ENCODE peak calls at places on chromosomes 13 and 19, in six cellular contexts. T is fibroblast of lung, A is fibroblast of villous mesenchyme, J is fibroblast of pulmonary artery, R is stomach, O is IMR-90. U is an unnamed sample.

GRCh38 chr13:113744197-113745000 is 14.6 kb upstream of the TMEM255B start:
- DNase-seq in O (no peak), J (no peak), R (no peak), A (no peak), T (no peak), U (no peak)

GRCh38 chr19:52170863-52171320 is 529 bp downstream of the ZNF836 start:
- DNase-seq in O (no peak), T (no peak), R (no peak), J (no peak), A (no peak), U (no peak)

GRCh38 chr13:38350114-38350617 is 515 bp downstream of the UFM1 start:
- DNase-seq in J (peak; percentile 64), O (peak; percentile 50), T (peak; percentile 65), R (peak; percentile 74), A (peak; percentile 65), U (peak; percentile 54)

GRCh38 chr13:40355126-40355719 is 311.2 kb downstream of the FOXO1 start:
- DNase-seq in R (no peak), A (no peak), J (no peak), T (no peak), O (no peak), U (no peak)

GRCh38 chr13:104008571-104009435 is 942.6 kb upstream of the SLC10A2 start:
- DNase-seq in J (peak; percentile 55), R (no peak), O (peak; percentile 90), A (peak; percentile 65), T (peak; percentile 89), U (no peak)

GRCh38 chr19:45574526-45574925 is 10.1 kb downstream of the OPA3 start:
- DNase-seq in O (no peak), A (peak; percentile 38), T (no peak), R (no peak), J (no peak), U (no peak)

GRCh38 chr19:438416-438958 is 22.3 kb downstream of the SHC2 start:
- DNase-seq in J (no peak), A (no peak), R (no peak), O (no peak), T (no peak), U (no peak)

GRCh38 chr19:41691268-41691970 is 3.3 kb upstream of the CEACAM7 start:
- DNase-seq in A (no peak), O (no peak), R (peak; percentile 45), J (peak; percentile 14), T (no peak), U (no peak)

GRCh38 chr19:29843180-29844051 is 31.6 kb downstream of the CCNE1 start:
- DNase-seq in O (no peak), A (peak; percentile 25), T (peak; percentile 12), J (peak; percentile 33), R (no peak), U (no peak)

GRCh38 chr13:47723898-47724297 is 277.2 kb downstream of the SUCLA2 start:
- DNase-seq in T (no peak), J (no peak), R (no peak), O (no peak), A (no peak), U (no peak)

GRCh38 chr13:112818698-112819045 is 128.8 kb downstream of the ATP11A start:
- DNase-seq in T (no peak), O (no peak), J (no peak), R (peak; percentile 18), A (no peak), U (no peak)

GRCh38 chr13:76813874-76814273 is 72.3 kb downstream of the KCTD12 start:
- DNase-seq in J (no peak), T (no peak), O (no peak), A (no peak), R (peak; percentile 47), U (no peak)

GRCh38 chr13:26050568-26051230 is 1.1 kb downstream of the SHISA2 start:
- DNase-seq in R (peak; percentile 49), T (no peak), O (no peak), A (no peak), J (no peak), U (no peak)

GRCh38 chr13:97226788-97227627 is 4.9 kb downstream of the MBNL2 start:
- DNase-seq in O (no peak), T (no peak), J (peak; percentile 57), A (peak; percentile 80), R (peak; percentile 34), U (no peak)

GRCh38 chr19:58040751-58041525 is 7.1 kb downstream of the ZSCAN1 start:
- DNase-seq in J (no peak), A (no peak), O (no peak), T (no peak), R (no peak), U (no peak)

GRCh38 chr13:51147732-51148131 is 36.7 kb upstream of the C13orf42 start:
- DNase-seq in T (no peak), J (no peak), O (no peak), R (no peak), A (no peak), U (no peak)

GRCh38 chr13:51151463-51151862 is 40.4 kb upstream of the C13orf42 start:
- DNase-seq in O (no peak), A (no peak), T (no peak), R (no peak), J (no peak), U (no peak)

GRCh38 chr13:51148223-51148951 is 37.3 kb upstream of the C13orf42 start:
- DNase-seq in J (no peak), O (no peak), A (no peak), T (no peak), R (no peak), U (no peak)

GRCh38 chr13:51146667-51147066 is 35.6 kb upstream of the C13orf42 start:
- DNase-seq in O (no peak), J (no peak), R (no peak), T (no peak), A (no peak), U (no peak)

DNA sequence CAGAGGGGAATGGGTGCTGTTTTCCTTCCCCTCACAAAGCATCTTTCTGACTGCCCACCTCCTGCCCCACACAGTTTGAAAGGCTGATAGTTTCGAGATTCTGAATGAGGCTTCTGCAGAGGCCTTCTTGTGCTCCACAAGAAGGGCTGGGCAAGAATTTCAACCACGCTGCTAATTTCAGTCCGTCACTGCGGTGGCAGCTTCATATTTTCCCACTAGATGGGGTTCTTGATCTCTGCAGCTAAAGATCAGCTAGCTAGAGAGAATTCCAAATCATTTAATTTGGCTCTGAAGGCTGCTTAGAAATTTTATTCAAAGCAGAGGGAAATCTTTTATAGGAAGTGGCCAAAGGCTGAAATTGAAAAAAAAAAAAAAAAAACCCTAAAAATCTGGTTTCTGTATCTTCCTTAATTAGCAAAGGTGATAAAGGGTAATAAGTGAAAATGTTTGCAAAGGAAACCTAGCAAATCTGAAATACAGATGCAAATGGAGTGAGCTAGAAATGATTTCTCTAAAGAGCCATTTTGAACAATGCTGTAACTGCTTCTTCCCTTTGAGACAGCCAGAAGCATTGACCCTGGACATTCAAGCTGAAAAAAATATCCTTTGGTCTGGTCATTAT is 38.0 kb upstream of the C13orf42 start:
- DNase-seq in O (peak; percentile 45), T (peak; percentile 68), J (peak; percentile 77), R (no peak), A (peak; percentile 64), U (peak; percentile 60)
- TF ChIP-seq CTCF in O (peak; percentile 76), T (peak; percentile 69), J (peak; percentile 71), R (no peak), A (peak; percentile 67), U (peak; percentile 69)

GRCh38 chr13:94707400-94708021 is 4.8 kb downstream of the SOX21 start:
- DNase-seq in O (no peak), R (no peak), J (no peak), A (no peak), T (no peak), U (no peak)

GRCh38 chr13:94708031-94708571 is 4.2 kb downstream of the SOX21 start:
- DNase-seq in J (no peak), R (no peak), O (no peak), T (no peak), A (no peak), U (no peak)

GRCh38 chr13:94710081-94710809 is 2.1 kb downstream of the SOX21 start:
- DNase-seq in R (no peak), J (no peak), O (no peak), T (no peak), A (no peak), U (no peak)

GRCh38 chr13:94710881-94711560 is 1.3 kb downstream of the SOX21 start:
- DNase-seq in T (no peak), R (no peak), J (no peak), A (no peak), O (no peak), U (no peak)

DNA sequence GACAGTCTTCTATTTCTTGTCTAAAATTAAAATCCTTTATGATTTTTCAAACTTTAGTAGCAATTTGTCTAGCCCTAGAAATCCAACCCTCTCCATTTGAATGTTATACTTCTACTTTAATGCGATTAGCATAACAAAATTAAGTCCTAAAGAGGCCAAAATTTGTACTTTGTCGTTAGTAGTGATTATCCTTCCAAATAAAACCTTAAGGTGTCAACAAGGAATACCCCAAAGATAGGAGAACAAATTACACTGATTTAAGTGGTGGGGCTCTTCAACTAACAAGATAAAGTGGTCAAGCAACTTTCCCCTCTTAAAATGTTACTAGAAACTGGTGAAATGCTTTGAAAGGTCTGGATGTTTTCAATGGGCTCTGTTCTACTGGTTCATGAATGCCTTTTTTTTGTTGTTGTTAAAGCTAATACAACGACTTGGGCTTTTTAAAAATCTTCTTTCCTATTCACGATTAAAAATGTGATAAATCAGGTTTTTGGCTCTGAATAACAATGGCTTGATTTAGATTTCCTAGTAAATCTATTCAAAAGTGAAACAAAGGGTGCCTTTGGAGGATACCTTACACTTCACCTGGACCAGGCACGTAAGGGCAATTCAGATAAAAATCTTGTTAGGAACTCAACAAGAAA is 3.3 kb downstream of the SOX21 start:
- DNase-seq in O (no peak), J (no peak), T (no peak), A (no peak), R (no peak), U (no peak)
- H3K4me3 ChIP-seq in O (no peak overlapping the region), J (no peak overlapping the region), T (no peak overlapping the region), A (no peak overlapping the region), R (no peak overlapping the region), U (no peak overlapping the region)

GRCh38 chr19:55265173-55265572 is 6.4 kb upstream of the PPP6R1 start:
- DNase-seq in T (no peak), A (no peak), R (no peak), J (no peak), O (no peak), U (no peak)
- TF ChIP-seq CTCF in T (no peak), A (no peak), R (no peak), J (no peak), O (no peak), U (no peak)

GRCh38 chr19:35856001-35856400 is 710 bp upstream of the KIRREL2 start:
- DNase-seq in R (no peak), T (no peak), A (no peak), O (no peak), J (no peak), U (no peak)
- H3K4me3 ChIP-seq in R (peak overlapping the region; percentile 69), T (no peak overlapping the region), A (no peak overlapping the region), O (no peak overlapping the region), J (no peak overlapping the region), U (no peak overlapping the region)

GRCh38 chr19:11964496-11964857 is 363 bp upstream of the ZNF763 start:
- DNase-seq in J (no peak), R (no peak), T (no peak), O (no peak), A (no peak), U (no peak)
- TF ChIP-seq CTCF in J (peak; percentile 23), R (no peak), T (peak; percentile 36), O (peak; percentile 35), A (peak; percentile 20), U (peak; percentile 30)

U was measured in AG10803.